ENCODE peak calls at places on chromosomes 7 and 10, in nine cellular contexts. One of them, this sample, is unnamed.

GRCh38 chr10:121567569-121567968 is 30.7 kb downstream of the FGFR2 start:
- DNase-seq in neural progenitor cell: no peak
- DNase-seq in adipocyte: no peak
- DNase-seq in fibroblast of the aortic adventitia: no peak
- DNase-seq in mucosa of descending colon: no peak
- DNase-seq in aorta: no peak
- DNase-seq in retinal pigment epithelial cell: no peak
- DNase-seq in AG10803: no peak
- DNase-seq in GM06990: no peak
- DNase-seq in this sample: no peak

GRCh38 chr7:100604976-100605911 is 3.1 kb downstream of the PCOLCE start:
- DNase-seq in neural progenitor cell: peak; percentile 80
- DNase-seq in adipocyte: no peak
- DNase-seq in fibroblast of the aortic adventitia: no peak
- DNase-seq in mucosa of descending colon: peak; percentile 58
- DNase-seq in aorta: no peak
- DNase-seq in retinal pigment epithelial cell: no peak
- DNase-seq in AG10803: no peak
- DNase-seq in GM06990: no peak
- DNase-seq in this sample: peak; percentile 69

GRCh38 chr10:103553743-103554487 is 60.4 kb downstream of the NEURL1 start:
- DNase-seq in neural progenitor cell: no peak
- DNase-seq in adipocyte: no peak
- DNase-seq in fibroblast of the aortic adventitia: no peak
- DNase-seq in mucosa of descending colon: no peak
- DNase-seq in aorta: peak; percentile 53
- DNase-seq in retinal pigment epithelial cell: no peak
- DNase-seq in AG10803: no peak
- DNase-seq in GM06990: no peak
- DNase-seq in this sample: peak; percentile 44

GRCh38 chr7:96800824-96801223 is 91.2 kb upstream of the SEM1 start:
- DNase-seq in neural progenitor cell: no peak
- DNase-seq in adipocyte: no peak
- DNase-seq in fibroblast of the aortic adventitia: no peak
- DNase-seq in mucosa of descending colon: no peak
- DNase-seq in aorta: no peak
- DNase-seq in retinal pigment epithelial cell: no peak
- DNase-seq in AG10803: no peak
- DNase-seq in GM06990: no peak
- DNase-seq in this sample: no peak

GRCh38 chr10:118564652-118565051 is 30.8 kb downstream of the PRLHR start:
- DNase-seq in neural progenitor cell: peak; percentile 79
- DNase-seq in adipocyte: peak; percentile 46
- DNase-seq in fibroblast of the aortic adventitia: no peak
- DNase-seq in mucosa of descending colon: no peak
- DNase-seq in aorta: no peak
- DNase-seq in retinal pigment epithelial cell: no peak
- DNase-seq in AG10803: peak; percentile 36
- DNase-seq in GM06990: no peak
- DNase-seq in this sample: no peak

GRCh38 chr7:133530682-133531081 is 277.8 kb downstream of the EXOC4 start:
- DNase-seq in neural progenitor cell: no peak
- DNase-seq in adipocyte: peak; percentile 87
- DNase-seq in fibroblast of the aortic adventitia: peak; percentile 91
- DNase-seq in mucosa of descending colon: no peak
- DNase-seq in aorta: no peak
- DNase-seq in retinal pigment epithelial cell: peak; percentile 89
- DNase-seq in AG10803: peak; percentile 85
- DNase-seq in GM06990: no peak
- DNase-seq in this sample: no peak

GRCh38 chr7:136527554-136527953 is 340.9 kb upstream of the CHRM2 start:
- DNase-seq in neural progenitor cell: no peak
- DNase-seq in adipocyte: no peak
- DNase-seq in fibroblast of the aortic adventitia: no peak
- DNase-seq in mucosa of descending colon: no peak
- DNase-seq in aorta: no peak
- DNase-seq in retinal pigment epithelial cell: no peak
- DNase-seq in AG10803: no peak
- DNase-seq in GM06990: no peak
- DNase-seq in this sample: no peak

GRCh38 chr10:120946497-120946896 is 95.3 kb downstream of the WDR11 start:
- DNase-seq in neural progenitor cell: no peak
- DNase-seq in adipocyte: no peak
- DNase-seq in fibroblast of the aortic adventitia: no peak
- DNase-seq in mucosa of descending colon: no peak
- DNase-seq in aorta: no peak
- DNase-seq in retinal pigment epithelial cell: no peak
- DNase-seq in AG10803: no peak
- DNase-seq in GM06990: no peak
- DNase-seq in this sample: no peak

GRCh38 chr10:46226900-46227558 is 59.8 kb upstream of the ANTXRL start:
- DNase-seq in neural progenitor cell: no peak
- DNase-seq in adipocyte: no peak
- DNase-seq in fibroblast of the aortic adventitia: no peak
- DNase-seq in mucosa of descending colon: no peak
- DNase-seq in aorta: no peak
- DNase-seq in retinal pigment epithelial cell: no peak
- DNase-seq in AG10803: no peak
- DNase-seq in GM06990: no peak
- DNase-seq in this sample: peak; percentile 26

GRCh38 chr7:37491919-37492694 is 43.4 kb upstream of the ELMO1 start:
- DNase-seq in neural progenitor cell: peak; percentile 87
- DNase-seq in adipocyte: no peak
- DNase-seq in fibroblast of the aortic adventitia: no peak
- DNase-seq in mucosa of descending colon: no peak
- DNase-seq in aorta: no peak
- DNase-seq in retinal pigment epithelial cell: no peak
- DNase-seq in AG10803: no peak
- DNase-seq in GM06990: no peak
- DNase-seq in this sample: no peak

GRCh38 chr7:95859434-95859833 is 87.1 kb downstream of the DYNC1I1 start:
- DNase-seq in neural progenitor cell: peak; percentile 18
- DNase-seq in adipocyte: peak; percentile 10
- DNase-seq in fibroblast of the aortic adventitia: peak; percentile 10
- DNase-seq in mucosa of descending colon: no peak
- DNase-seq in aorta: no peak
- DNase-seq in retinal pigment epithelial cell: peak; percentile 78
- DNase-seq in AG10803: peak; percentile 85
- DNase-seq in GM06990: no peak
- DNase-seq in this sample: no peak

GRCh38 chr10:119282446-119282845 is 75.1 kb downstream of the GRK5 start:
- DNase-seq in neural progenitor cell: no peak
- DNase-seq in adipocyte: no peak
- DNase-seq in fibroblast of the aortic adventitia: no peak
- DNase-seq in mucosa of descending colon: no peak
- DNase-seq in aorta: peak; percentile 61
- DNase-seq in retinal pigment epithelial cell: no peak
- DNase-seq in AG10803: no peak
- DNase-seq in GM06990: no peak
- DNase-seq in this sample: no peak

GRCh38 chr7:73960548-73960947 is 67.4 kb upstream of the ELN start:
- DNase-seq in neural progenitor cell: no peak
- DNase-seq in adipocyte: no peak
- DNase-seq in fibroblast of the aortic adventitia: no peak
- DNase-seq in mucosa of descending colon: peak; percentile 90
- DNase-seq in aorta: no peak
- DNase-seq in retinal pigment epithelial cell: no peak
- DNase-seq in AG10803: no peak
- DNase-seq in GM06990: no peak
- DNase-seq in this sample: no peak

GRCh38 chr7:112986256-112987031 is 100.2 kb downstream of the GPR85 start:
- DNase-seq in neural progenitor cell: no peak
- DNase-seq in adipocyte: peak; percentile 88
- DNase-seq in fibroblast of the aortic adventitia: peak; percentile 71
- DNase-seq in mucosa of descending colon: no peak
- DNase-seq in aorta: no peak
- DNase-seq in retinal pigment epithelial cell: no peak
- DNase-seq in AG10803: peak; percentile 81
- DNase-seq in GM06990: no peak
- DNase-seq in this sample: no peak

GRCh38 chr10:122192142-122192541 is 79.0 kb upstream of the BTBD16 start:
- DNase-seq in neural progenitor cell: peak; percentile 86
- DNase-seq in adipocyte: no peak
- DNase-seq in fibroblast of the aortic adventitia: no peak
- DNase-seq in mucosa of descending colon: no peak
- DNase-seq in aorta: no peak
- DNase-seq in retinal pigment epithelial cell: no peak
- DNase-seq in AG10803: no peak
- DNase-seq in GM06990: no peak
- DNase-seq in this sample: no peak

GRCh38 chr10:100960251-100960650 is 9.1 kb upstream of the SEMA4G start:
- DNase-seq in neural progenitor cell: no peak
- DNase-seq in adipocyte: no peak
- DNase-seq in fibroblast of the aortic adventitia: no peak
- DNase-seq in mucosa of descending colon: no peak
- DNase-seq in aorta: no peak
- DNase-seq in retinal pigment epithelial cell: no peak
- DNase-seq in AG10803: no peak
- DNase-seq in GM06990: no peak
- DNase-seq in this sample: no peak

GRCh38 chr7:120280743-120281142 is 7.8 kb downstream of the KCND2 start:
- DNase-seq in neural progenitor cell: no peak
- DNase-seq in adipocyte: no peak
- DNase-seq in fibroblast of the aortic adventitia: peak; percentile 40
- DNase-seq in mucosa of descending colon: no peak
- DNase-seq in aorta: no peak
- DNase-seq in retinal pigment epithelial cell: no peak
- DNase-seq in AG10803: no peak
- DNase-seq in GM06990: no peak
- DNase-seq in this sample: no peak

GRCh38 chr7:47509571-47509970 is 72.3 kb downstream of the TNS3 start:
- DNase-seq in neural progenitor cell: no peak
- DNase-seq in adipocyte: no peak
- DNase-seq in fibroblast of the aortic adventitia: no peak
- DNase-seq in mucosa of descending colon: no peak
- DNase-seq in aorta: no peak
- DNase-seq in retinal pigment epithelial cell: no peak
- DNase-seq in AG10803: no peak
- DNase-seq in GM06990: no peak
- DNase-seq in this sample: no peak

GRCh38 chr7:64307254-64308018 is 6.3 kb upstream of the ZNF736 start:
- DNase-seq in neural progenitor cell: no peak
- DNase-seq in adipocyte: peak; percentile 66
- DNase-seq in fibroblast of the aortic adventitia: peak; percentile 73
- DNase-seq in mucosa of descending colon: peak; percentile 96
- DNase-seq in aorta: peak; percentile 96
- DNase-seq in retinal pigment epithelial cell: peak; percentile 69
- DNase-seq in AG10803: peak; percentile 86
- DNase-seq in GM06990: peak; percentile 96
- DNase-seq in this sample: peak; percentile 96
- H3K4me3 ChIP-seq in neural progenitor cell: no peak overlapping the region
- H3K4me3 ChIP-seq in adipocyte: peak overlapping the region; percentile 87
- H3K4me3 ChIP-seq in fibroblast of the aortic adventitia: peak overlapping the region; percentile 69
- H3K4me3 ChIP-seq in mucosa of descending colon: peak overlapping the region; percentile 36
- H3K4me3 ChIP-seq in aorta: peak overlapping the region; percentile 2
- H3K4me3 ChIP-seq in retinal pigment epithelial cell: peak overlapping the region; percentile 76
- H3K4me3 ChIP-seq in AG10803: peak overlapping the region; percentile 73
- H3K4me3 ChIP-seq in GM06990: peak overlapping the region; percentile 87
- H3K4me3 ChIP-seq in this sample: peak overlapping the region; percentile 54

GRCh38 chr7:139830779-139831498 is 1.9 kb downstream of the TBXAS1 start:
- DNase-seq in neural progenitor cell: no peak
- DNase-seq in adipocyte: no peak
- DNase-seq in fibroblast of the aortic adventitia: no peak
- DNase-seq in mucosa of descending colon: no peak
- DNase-seq in aorta: no peak
- DNase-seq in retinal pigment epithelial cell: no peak
- DNase-seq in AG10803: no peak
- DNase-seq in GM06990: peak; percentile 46
- DNase-seq in this sample: no peak
- H3K4me3 ChIP-seq in neural progenitor cell: no peak overlapping the region
- H3K4me3 ChIP-seq in adipocyte: no peak overlapping the region
- H3K4me3 ChIP-seq in fibroblast of the aortic adventitia: no peak overlapping the region
- H3K4me3 ChIP-seq in mucosa of descending colon: no peak overlapping the region
- H3K4me3 ChIP-seq in aorta: no peak overlapping the region
- H3K4me3 ChIP-seq in retinal pigment epithelial cell: no peak overlapping the region
- H3K4me3 ChIP-seq in AG10803: no peak overlapping the region
- H3K4me3 ChIP-seq in GM06990: peak overlapping the region; percentile 44
- H3K4me3 ChIP-seq in this sample: peak overlapping the region; percentile 1

GRCh38 chr10:110569736-110570135 is 2.2 kb downstream of the SMC3 start:
- DNase-seq in neural progenitor cell: no peak
- DNase-seq in adipocyte: no peak
- DNase-seq in fibroblast of the aortic adventitia: no peak
- DNase-seq in mucosa of descending colon: no peak
- DNase-seq in aorta: no peak
- DNase-seq in retinal pigment epithelial cell: no peak
- DNase-seq in AG10803: peak; percentile 3
- DNase-seq in GM06990: no peak
- DNase-seq in this sample: no peak
- H3K4me3 ChIP-seq in neural progenitor cell: peak overlapping the region; percentile 88
- H3K4me3 ChIP-seq in adipocyte: no peak overlapping the region
- H3K4me3 ChIP-seq in fibroblast of the aortic adventitia: no peak overlapping the region
- H3K4me3 ChIP-seq in mucosa of descending colon: no peak overlapping the region
- H3K4me3 ChIP-seq in aorta: no peak overlapping the region
- H3K4me3 ChIP-seq in retinal pigment epithelial cell: no peak overlapping the region
- H3K4me3 ChIP-seq in AG10803: no peak overlapping the region
- H3K4me3 ChIP-seq in GM06990: no peak overlapping the region
- H3K4me3 ChIP-seq in this sample: no peak overlapping the region

GRCh38 chr7:29883462-29884398 is 77.4 kb downstream of the WIPF3 start:
- DNase-seq in neural progenitor cell: peak; percentile 78
- DNase-seq in adipocyte: no peak
- DNase-seq in fibroblast of the aortic adventitia: no peak
- DNase-seq in mucosa of descending colon: peak; percentile 38
- DNase-seq in aorta: peak; percentile 75
- DNase-seq in retinal pigment epithelial cell: no peak
- DNase-seq in AG10803: no peak
- DNase-seq in GM06990: no peak
- DNase-seq in this sample: no peak
- H3K4me3 ChIP-seq in neural progenitor cell: peak overlapping the region; percentile 51
- H3K4me3 ChIP-seq in adipocyte: no peak overlapping the region
- H3K4me3 ChIP-seq in fibroblast of the aortic adventitia: no peak overlapping the region
- H3K4me3 ChIP-seq in mucosa of descending colon: no peak overlapping the region
- H3K4me3 ChIP-seq in aorta: peak overlapping the region; percentile 49
- H3K4me3 ChIP-seq in retinal pigment epithelial cell: peak overlapping the region; percentile 40
- H3K4me3 ChIP-seq in AG10803: no peak overlapping the region
- H3K4me3 ChIP-seq in GM06990: no peak overlapping the region
- H3K4me3 ChIP-seq in this sample: no peak overlapping the region

GRCh38 chr7:22219739-22220493 is 137.0 kb downstream of the RAPGEF5 start:
- DNase-seq in neural progenitor cell: no peak
- DNase-seq in adipocyte: no peak
- DNase-seq in fibroblast of the aortic adventitia: no peak
- DNase-seq in mucosa of descending colon: no peak
- DNase-seq in aorta: no peak
- DNase-seq in retinal pigment epithelial cell: no peak
- DNase-seq in AG10803: no peak
- DNase-seq in GM06990: no peak
- DNase-seq in this sample: no peak
- H3K4me3 ChIP-seq in neural progenitor cell: no peak overlapping the region
- H3K4me3 ChIP-seq in adipocyte: no peak overlapping the region
- H3K4me3 ChIP-seq in fibroblast of the aortic adventitia: no peak overlapping the region
- H3K4me3 ChIP-seq in mucosa of descending colon: no peak overlapping the region
- H3K4me3 ChIP-seq in aorta: peak overlapping the region; percentile 93
- H3K4me3 ChIP-seq in retinal pigment epithelial cell: no peak overlapping the region
- H3K4me3 ChIP-seq in AG10803: no peak overlapping the region
- H3K4me3 ChIP-seq in GM06990: no peak overlapping the region
- H3K4me3 ChIP-seq in this sample: no peak overlapping the region

DNA sequence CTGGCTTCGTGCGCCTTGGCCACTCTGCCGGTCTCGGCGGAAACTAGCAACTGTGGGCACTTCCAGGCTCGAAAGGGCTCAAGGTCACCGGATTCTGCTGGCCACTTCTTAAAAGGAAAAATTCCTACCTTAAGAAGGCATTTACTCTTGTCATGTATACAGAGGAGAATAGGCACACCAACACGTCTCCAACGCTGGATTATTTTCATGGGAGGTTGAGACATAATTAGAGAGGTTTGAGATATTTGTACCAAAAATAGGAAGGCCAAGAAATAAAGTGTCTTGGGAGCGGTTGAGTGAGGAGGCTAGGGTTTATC is 4.5 kb upstream of the CYP26A1 start:
- DNase-seq in neural progenitor cell: no peak
- DNase-seq in adipocyte: no peak
- DNase-seq in fibroblast of the aortic adventitia: no peak
- DNase-seq in mucosa of descending colon: no peak
- DNase-seq in aorta: no peak
- DNase-seq in retinal pigment epithelial cell: no peak
- DNase-seq in AG10803: no peak
- DNase-seq in GM06990: no peak
- DNase-seq in this sample: no peak
- H3K4me3 ChIP-seq in neural progenitor cell: no peak overlapping the region
- H3K4me3 ChIP-seq in adipocyte: no peak overlapping the region
- H3K4me3 ChIP-seq in fibroblast of the aortic adventitia: no peak overlapping the region
- H3K4me3 ChIP-seq in mucosa of descending colon: no peak overlapping the region
- H3K4me3 ChIP-seq in aorta: no peak overlapping the region
- H3K4me3 ChIP-seq in retinal pigment epithelial cell: no peak overlapping the region
- H3K4me3 ChIP-seq in AG10803: no peak overlapping the region
- H3K4me3 ChIP-seq in GM06990: no peak overlapping the region
- H3K4me3 ChIP-seq in this sample: no peak overlapping the region